ENCODE peak calls at places on chromosomes 5 and 9, in five cellular contexts. B is caudate nucleus, X is M059J, Z is HS-27A, F is HuH-7. D is an unnamed sample.

GRCh38 chr5:85741972-85742371 is 875.8 kb upstream of the COX7C start:
- DNase-seq in B (no peak), X (no peak), Z (no peak), F (no peak), D (no peak)

GRCh38 chr5:11531805-11532204 is 372.4 kb downstream of the CTNND2 start:
- DNase-seq in B (no peak), X (no peak), Z (no peak), F (no peak), D (no peak)

GRCh38 chr9:86464242-86464641 is 110.0 kb upstream of the TUT7 start:
- DNase-seq in B (no peak), X (peak), Z (no peak), F (no peak), D (no peak)

GRCh38 chr5:177457239-177458121 is 10.9 kb downstream of the PRR7 start:
- DNase-seq in B (no peak), X (peak), Z (peak), F (peak), D (peak)

GRCh38 chr5:52668544-52669185 is 119.1 kb upstream of the ITGA1 start:
- DNase-seq in B (no peak), X (peak), Z (no peak), F (no peak), D (no peak)

GRCh38 chr5:13632676-13633075 is 311.8 kb downstream of the DNAH5 start:
- DNase-seq in B (no peak), X (peak), Z (peak), F (no peak), D (no peak)

GRCh38 chr5:143041461-143041860 is 271.3 kb downstream of the ARHGAP26 start:
- DNase-seq in B (no peak), X (no peak), Z (no peak), F (no peak), D (no peak)

GRCh38 chr9:124220551-124221451 is 36.9 kb upstream of the NEK6 start:
- DNase-seq in B (no peak), X (peak), Z (no peak), F (peak), D (peak)

GRCh38 chr5:144068926-144069325 is 101.5 kb downstream of the YIPF5 start:
- DNase-seq in B (no peak), X (no peak), Z (no peak), F (no peak), D (no peak)

D was measured in dorsolateral prefrontal cortex.